ENCODE peak calls at places on chromosome 5, in eight cellular contexts. G, Z, R, U, T, I, K and Y are unnamed samples.

GRCh38 chr5:137264573-137264972 is 234.6 kb downstream of the SPOCK1 start:
- DNase-seq in G (no peak), Z (no peak), R (no peak), U (no peak), T (peak), I (no peak), K (no peak), Y (no peak)

GRCh38 chr5:167816864-167817263 is 474.6 kb upstream of the WWC1 start:
- DNase-seq in G (no peak), Z (no peak), R (no peak), U (no peak), T (no peak), I (no peak), K (no peak), Y (no peak)

GRCh38 chr5:35785601-35786085 is 71.0 kb upstream of the IL7R start:
- DNase-seq in G (peak), Z (no peak), R (no peak), U (no peak), T (no peak), I (no peak), K (no peak), Y (no peak)

GRCh38 chr5:73663860-73664240 is 37.9 kb downstream of the ARHGEF28 start:
- DNase-seq in G (no peak), Z (peak), R (no peak), U (no peak), T (no peak), I (no peak), K (no peak), Y (no peak)

GRCh38 chr5:117084052-117084451 is 509.4 kb upstream of the SEMA6A start:
- DNase-seq in G (no peak), Z (no peak), R (no peak), U (no peak), T (no peak), I (no peak), K (no peak), Y (no peak)

GRCh38 chr5:1511037-1511436 is 12.7 kb downstream of the LPCAT1 start:
- DNase-seq in G (no peak), Z (no peak), R (peak), U (no peak), T (no peak), I (no peak), K (no peak), Y (no peak)

GRCh38 chr5:105817906-105818305 is 1852.8 kb downstream of the EFNA5 start:
- DNase-seq in G (no peak), Z (no peak), R (no peak), U (no peak), T (peak), I (no peak), K (no peak), Y (no peak)

GRCh38 chr5:172142709-172143215 is 45.3 kb downstream of the STK10 start:
- DNase-seq in G (peak), Z (no peak), R (no peak), U (no peak), T (no peak), I (no peak), K (no peak), Y (no peak)

GRCh38 chr5:956941-957729 is 51.5 kb upstream of the NKD2 start:
- DNase-seq in G (peak), Z (peak), R (no peak), U (no peak), T (peak), I (peak), K (peak), Y (peak)

GRCh38 chr5:96629774-96630173 is 32.4 kb upstream of the CAST start:
- DNase-seq in G (peak), Z (no peak), R (no peak), U (peak), T (peak), I (no peak), K (peak), Y (no peak)

GRCh38 chr5:169094586-169095409 is 206.1 kb downstream of the SLIT3 start:
- DNase-seq in G (no peak), Z (no peak), R (no peak), U (no peak), T (peak), I (no peak), K (no peak), Y (no peak)

GRCh38 chr5:121271546-121271945 is 580.1 kb upstream of the FTMT start:
- DNase-seq in G (no peak), Z (no peak), R (no peak), U (no peak), T (no peak), I (no peak), K (no peak), Y (no peak)

GRCh38 chr5:6712136-6712581 is 1.1 kb upstream of the TENT4A start:
- DNase-seq in G (peak), Z (peak), R (peak), U (no peak), T (peak), I (peak), K (peak), Y (peak)

GRCh38 chr5:149228610-149229297 is 42.9 kb upstream of the AFAP1L1 start:
- DNase-seq in G (peak), Z (no peak), R (peak), U (peak), T (peak), I (no peak), K (peak), Y (no peak)

GRCh38 chr5:116441223-116441622 is 133.4 kb downstream of the SEMA6A start:
- DNase-seq in G (no peak), Z (no peak), R (no peak), U (peak), T (no peak), I (no peak), K (no peak), Y (no peak)

GRCh38 chr5:138737494-138738265 is 15.5 kb upstream of the CTNNA1 start:
- DNase-seq in G (no peak), Z (no peak), R (no peak), U (no peak), T (no peak), I (no peak), K (no peak), Y (no peak)

GRCh38 chr5:74016373-74016772 is 390.4 kb downstream of the ARHGEF28 start:
- DNase-seq in G (no peak), Z (peak), R (no peak), U (no peak), T (no peak), I (no peak), K (no peak), Y (no peak)

GRCh38 chr5:50962934-50963646 is 296.7 kb downstream of the PARP8 start:
- DNase-seq in G (peak), Z (peak), R (peak), U (peak), T (peak), I (peak), K (no peak), Y (no peak)

GRCh38 chr5:148820778-148821395 is 5.5 kb upstream of the ADRB2 start:
- DNase-seq in G (peak), Z (no peak), R (no peak), U (no peak), T (peak), I (peak), K (no peak), Y (no peak)

GRCh38 chr5:160787247-160787646 is 64.8 kb downstream of the ATP10B start:
- DNase-seq in G (no peak), Z (no peak), R (no peak), U (no peak), T (no peak), I (no peak), K (no peak), Y (no peak)

GRCh38 chr5:112205840-112206239 is 213.2 kb downstream of the EPB41L4A start:
- DNase-seq in G (peak), Z (no peak), R (no peak), U (no peak), T (no peak), I (no peak), K (no peak), Y (no peak)

GRCh38 chr5:179257190-179257741 is 88.0 kb downstream of the ADAMTS2 start:
- DNase-seq in G (no peak), Z (no peak), R (peak), U (no peak), T (peak), I (no peak), K (no peak), Y (no peak)

GRCh38 chr5:137754961-137755762 is 999 bp upstream of the HNRNPA0 start:
- DNase-seq in G (no peak), Z (no peak), R (no peak), U (no peak), T (no peak), I (no peak), K (no peak), Y (no peak)

GRCh38 chr5:100899675-100900074 is 3.4 kb downstream of the ST8SIA4 start:
- DNase-seq in G (no peak), Z (no peak), R (no peak), U (no peak), T (no peak), I (no peak), K (no peak), Y (no peak)

GRCh38 chr5:71978216-71978615 is 129.1 kb upstream of the MAP1B start:
- DNase-seq in G (no peak), Z (no peak), R (no peak), U (no peak), T (no peak), I (no peak), K (no peak), Y (no peak)

GRCh38 chr5:101977729-101978345 is 318.2 kb downstream of the SLCO4C1 start:
- DNase-seq in G (peak), Z (peak), R (no peak), U (peak), T (no peak), I (no peak), K (peak), Y (no peak)

GRCh38 chr5:128216860-128217531 is 133.4 kb downstream of the SLC12A2 start:
- DNase-seq in G (peak), Z (no peak), R (no peak), U (no peak), T (peak), I (no peak), K (no peak), Y (no peak)

GRCh38 chr5:152532714-152533113 is 127.6 kb upstream of the NMUR2 start:
- DNase-seq in G (peak), Z (peak), R (no peak), U (no peak), T (peak), I (no peak), K (peak), Y (no peak)

GRCh38 chr5:59609501-59610265 is 283.8 kb downstream of the PDE4D start:
- DNase-seq in G (no peak), Z (no peak), R (no peak), U (no peak), T (no peak), I (no peak), K (no peak), Y (no peak)

GRCh38 chr5:98907951-98908350 is 20.9 kb downstream of the CHD1 start:
- DNase-seq in G (no peak), Z (no peak), R (no peak), U (no peak), T (no peak), I (no peak), K (no peak), Y (no peak)

GRCh38 chr5:54930736-54931135 is 54.7 kb downstream of the ESM1 start:
- DNase-seq in G (no peak), Z (no peak), R (no peak), U (no peak), T (no peak), I (no peak), K (no peak), Y (no peak)

GRCh38 chr5:138646671-138647070 is 71.5 kb upstream of the HSPA9 start:
- DNase-seq in G (no peak), Z (no peak), R (no peak), U (no peak), T (no peak), I (no peak), K (no peak), Y (no peak)